ENCODE peak calls at places on chromosome 21, in four cellular contexts. S, A, X and Z are unnamed samples.

GRCh38 chr21:42595281-42596187 is 57.9 kb upstream of the PDE9A start:
- DNase-seq in S (no peak), A (no peak), X (no peak), Z (no peak)

GRCh38 chr21:46002841-46003574 is 21.4 kb downstream of the COL6A1 start:
- DNase-seq in S (no peak), A (no peak), X (no peak), Z (no peak)

GRCh38 chr21:15455819-15456462 is 273.8 kb upstream of the USP25 start:
- DNase-seq in S (no peak), A (no peak), X (no peak), Z (no peak)

GRCh38 chr21:41411449-41412089 is 14.5 kb upstream of the MX1 start:
- DNase-seq in S (no peak), A (no peak), X (no peak), Z (peak; percentile 7)

GRCh38 chr21:29430581-29430980 is 131.9 kb downstream of the BACH1 start:
- DNase-seq in S (no peak), A (no peak), X (no peak), Z (no peak)

GRCh38 chr21:14569026-14569425 is 22.9 kb upstream of the SAMSN1 start:
- DNase-seq in S (no peak), A (no peak), X (no peak), Z (no peak)

GRCh38 chr21:46000182-46000730 is 18.7 kb downstream of the COL6A1 start:
- DNase-seq in S (no peak), A (no peak), X (no peak), Z (no peak)

GRCh38 chr21:24395320-24395933 is 1211.9 kb downstream of the MRPL39 start:
- DNase-seq in S (peak; percentile 0), A (no peak), X (no peak), Z (no peak)

GRCh38 chr21:37904879-37905278 is 11.4 kb downstream of the KCNJ6 start:
- DNase-seq in S (peak; percentile 17), A (no peak), X (no peak), Z (no peak)

GRCh38 chr21:23968722-23969647 is 1638.3 kb downstream of the MRPL39 start:
- DNase-seq in S (peak; percentile 12), A (no peak), X (no peak), Z (no peak)

GRCh38 chr21:45979651-45980050 is 1.9 kb upstream of the COL6A1 start:
- DNase-seq in S (no peak), A (no peak), X (no peak), Z (no peak)

GRCh38 chr21:16195896-16196443 is 466.2 kb downstream of the USP25 start:
- DNase-seq in S (peak; percentile 36), A (no peak), X (no peak), Z (peak; percentile 1)

GRCh38 chr21:40586575-40586974 is 260.4 kb downstream of the DSCAM start:
- DNase-seq in S (no peak), A (no peak), X (no peak), Z (no peak)

GRCh38 chr21:25790122-25790951 is 55.6 kb downstream of the GABPA start:
- DNase-seq in S (peak; percentile 28), A (peak; percentile 34), X (no peak), Z (peak; percentile 27)

GRCh38 chr21:15775291-15775690 is 45.5 kb downstream of the USP25 start:
- DNase-seq in S (peak; percentile 12), A (no peak), X (no peak), Z (no peak)

GRCh38 chr21:46122758-46123683 is 25.1 kb downstream of the COL6A2 start:
- DNase-seq in S (no peak), A (no peak), X (no peak), Z (no peak)

GRCh38 chr21:28156590-28156989 is 836.1 kb downstream of the LTN1 start:
- DNase-seq in S (no peak), A (no peak), X (no peak), Z (no peak)

GRCh38 chr21:35483267-35483666 is 434.2 kb upstream of the RUNX1 start:
- DNase-seq in S (peak; percentile 29), A (no peak), X (no peak), Z (no peak)

GRCh38 chr21:44858291-44858690 is 15.2 kb downstream of the PTTG1IP start:
- DNase-seq in S (no peak), A (no peak), X (no peak), Z (peak; percentile 42)

GRCh38 chr21:44855572-44855971 is 17.9 kb downstream of the PTTG1IP start:
- DNase-seq in S (no peak), A (no peak), X (no peak), Z (no peak)

GRCh38 chr21:44858791-44859190 is 14.7 kb downstream of the PTTG1IP start:
- DNase-seq in S (no peak), A (no peak), X (no peak), Z (peak; percentile 63)

GRCh38 chr21:44856131-44856530 is 17.4 kb downstream of the PTTG1IP start:
- DNase-seq in S (no peak), A (no peak), X (no peak), Z (no peak)

GRCh38 chr21:44857127-44857892 is 16.2 kb downstream of the PTTG1IP start:
- DNase-seq in S (no peak), A (no peak), X (no peak), Z (no peak)
- H3K36me3 ChIP-seq in S (peaks cover 33% of the 10 kb centered on the region), A (peaks cover 32% of the 10 kb centered on the region), X (peaks cover 30% of the 10 kb centered on the region), Z (peaks cover 14% of the 10 kb centered on the region)

GRCh38 chr21:21101911-21102310 is 103.7 kb downstream of the NCAM2 start:
- DNase-seq in S (peak; percentile 77), A (no peak), X (no peak), Z (no peak)
- TF ChIP-seq CTCF in S (no peak), A (no peak), X (no peak), Z (no peak)

DNA sequence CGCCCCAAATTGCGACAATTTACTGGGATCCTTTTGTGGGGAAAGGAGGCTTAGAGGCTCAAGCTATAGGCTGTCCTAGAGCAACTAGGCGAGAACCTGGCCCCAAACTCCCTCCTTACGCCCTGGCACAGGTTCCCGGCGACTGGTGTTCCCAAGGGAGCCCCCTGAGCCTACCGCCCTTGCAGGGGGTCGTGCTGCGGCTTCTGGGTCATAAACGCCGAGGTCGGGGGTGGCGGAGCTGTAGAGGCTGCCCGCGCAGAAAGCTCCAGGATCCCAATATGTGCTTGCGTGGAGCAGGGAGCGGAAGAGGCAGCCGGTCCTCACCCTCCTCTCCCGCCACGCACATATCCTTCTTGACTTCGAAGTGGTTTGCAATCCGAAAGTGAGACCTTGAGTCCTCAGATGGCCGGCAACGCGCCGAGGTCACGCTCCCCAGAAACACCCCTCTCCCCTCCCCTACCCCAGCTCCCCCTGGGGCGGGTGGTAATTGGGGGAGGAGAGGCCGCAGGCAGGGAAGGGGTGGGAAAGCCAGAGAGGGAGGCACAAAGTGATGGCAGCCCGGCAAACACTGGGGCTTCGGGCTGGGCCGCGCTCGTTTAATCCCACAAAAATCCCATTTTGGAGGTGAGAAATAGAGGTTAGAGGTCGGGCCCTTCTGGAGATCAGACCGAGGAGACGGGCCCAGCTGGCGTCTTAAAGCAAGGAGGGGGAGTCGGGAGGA is 6.2 kb downstream of the SIM2 start:
- DNase-seq in S (no peak), A (no peak), X (no peak), Z (no peak)
- TF ChIP-seq EZH2 in S (peak; percentile 84), A (no peak), X (no peak), Z (peak; percentile 88)

GRCh38 chr21:43623588-43623987 is 35.7 kb downstream of the HSF2BP start:
- DNase-seq in S (no peak), A (no peak), X (no peak), Z (no peak)

GRCh38 chr21:43626390-43626789 is 32.9 kb downstream of the HSF2BP start:
- DNase-seq in S (peak; percentile 71), A (no peak), X (no peak), Z (no peak)

GRCh38 chr21:43624343-43624742 is 34.9 kb downstream of the HSF2BP start:
- DNase-seq in S (no peak), A (no peak), X (no peak), Z (no peak)

GRCh38 chr21:43631411-43632107 is 27.7 kb downstream of the HSF2BP start:
- DNase-seq in S (no peak), A (no peak), X (no peak), Z (no peak)

DNA sequence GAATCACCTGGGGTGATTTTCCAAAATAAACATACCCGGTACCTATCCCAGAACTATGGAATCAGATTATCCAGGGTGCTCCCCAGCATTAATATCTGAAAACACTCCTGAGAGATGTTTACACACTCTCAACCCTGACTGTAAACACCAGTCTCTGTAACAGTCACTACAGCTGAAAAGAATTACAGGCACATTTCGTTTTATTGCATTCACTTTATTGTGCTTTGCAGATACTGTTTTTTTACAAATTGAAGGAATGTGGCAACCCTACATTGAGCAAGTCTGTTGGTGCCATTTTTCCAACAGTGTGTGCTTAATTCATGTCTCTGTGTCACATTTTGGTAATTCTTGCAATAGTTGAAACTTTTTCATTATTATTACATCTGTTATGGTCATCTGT is 31.8 kb downstream of the HSF2BP start:
- DNase-seq in S (no peak), A (no peak), X (no peak), Z (no peak)
- H3K36me3 ChIP-seq in S (no peaks in the 10 kb centered on the region), A (no peaks in the 10 kb centered on the region), X (no peaks in the 10 kb centered on the region), Z (no peaks in the 10 kb centered on the region)

DNA sequence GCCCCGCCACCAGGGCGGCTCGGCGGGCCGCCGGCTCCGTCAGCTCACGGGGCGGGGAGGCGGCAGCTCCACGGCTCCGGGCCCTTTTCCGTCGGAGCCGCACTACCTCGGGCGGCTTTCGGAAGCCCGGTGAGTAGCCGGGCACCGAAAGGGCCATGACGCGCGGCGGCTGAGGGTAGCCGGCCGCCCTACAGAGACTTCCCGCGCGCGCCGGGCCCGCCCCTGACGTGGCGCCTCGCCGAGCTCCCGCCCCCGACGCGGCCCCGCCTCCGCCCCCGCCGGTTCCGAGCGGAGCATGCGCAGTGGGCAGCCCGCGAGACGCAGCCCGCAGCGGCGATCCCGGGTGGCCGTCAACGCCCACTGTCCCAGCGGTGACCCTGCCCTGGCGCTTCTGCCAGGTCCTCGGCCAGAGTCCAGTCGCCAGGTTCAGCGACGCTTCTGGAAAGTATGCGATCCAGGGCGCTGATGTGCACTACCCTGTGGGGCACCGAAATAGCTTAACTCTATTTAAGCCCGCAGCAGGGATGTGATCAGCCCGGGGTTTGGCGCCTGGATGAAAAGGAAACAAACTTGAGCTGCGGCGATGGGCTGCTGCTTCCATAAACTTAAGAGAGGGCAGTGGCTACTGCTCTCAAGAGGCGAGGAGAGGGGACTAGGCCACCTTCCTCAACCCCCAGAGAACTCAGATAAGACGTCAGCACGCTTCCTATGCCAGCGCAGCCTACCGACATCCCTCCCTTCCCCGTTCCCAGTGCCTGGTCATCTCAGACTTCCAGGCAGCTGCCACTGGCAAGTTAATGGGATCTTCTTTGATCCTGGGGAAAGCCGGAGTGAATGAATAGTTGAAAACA is at the start of gene DONSON:
- DNase-seq in S (peak; percentile 72), A (peak; percentile 35), X (no peak), Z (peak; percentile 77)
- TF ChIP-seq CTCF in S (no peak), A (no peak), X (no peak), Z (no peak)